ENCODE peak calls at places on chromosomes 3 and 15, in nine cellular contexts. V, R, N, X, Z, O, Y, W and L are unnamed samples.

GRCh38 chr3:184582583-184582982 is 21.0 kb downstream of the EPHB3 start:
- DNase-seq in R (no peak), X (peak), Z (no peak), N (no peak), V (peak), Y (peak), O (no peak), W (peak), L (no peak)

GRCh38 chr15:31266712-31267111 is 59.9 kb upstream of the KLF13 start:
- DNase-seq in O (no peak), V (no peak), X (no peak), N (no peak), Y (no peak), R (no peak), W (no peak), Z (no peak), L (no peak)

GRCh38 chr3:44323341-44323955 is 15.1 kb upstream of the TCAIM start:
- DNase-seq in V (peak), W (peak), R (peak), X (peak), N (peak), O (peak), Y (no peak), Z (peak), L (no peak)

GRCh38 chr15:78007965-78008886 is 69.3 kb downstream of the TBC1D2B start:
- DNase-seq in Z (no peak), Y (peak), V (peak), X (peak), O (no peak), R (no peak), W (no peak), N (no peak), L (no peak)

GRCh38 chr15:69797051-69797595 is 300.6 kb downstream of the TLE3 start:
- DNase-seq in R (no peak), Y (no peak), W (no peak), X (no peak), V (no peak), N (no peak), Z (no peak), O (no peak), L (no peak)

GRCh38 chr3:185831195-185831594 is 6.4 kb upstream of the IGF2BP2 start:
- DNase-seq in R (no peak), Z (no peak), N (no peak), V (no peak), Y (no peak), O (no peak), X (no peak), W (no peak), L (no peak)

GRCh38 chr3:60363817-60364216 is 887.4 kb downstream of the FHIT start:
- DNase-seq in V (no peak), W (no peak), R (no peak), X (no peak), N (no peak), Z (no peak), O (no peak), Y (no peak), L (no peak)

GRCh38 chr3:58059349-58060321 is 51.4 kb downstream of the FLNB start:
- DNase-seq in Z (no peak), V (no peak), O (no peak), W (no peak), X (peak), N (no peak), Y (no peak), R (no peak), L (no peak)

GRCh38 chr3:118204052-118204451 is 830.6 kb downstream of the IGSF11 start:
- DNase-seq in O (no peak), Y (no peak), R (no peak), Z (no peak), X (no peak), V (no peak), N (no peak), W (no peak), L (no peak)

GRCh38 chr3:170751894-170752283 is 118.1 kb downstream of the RPL22L1 start:
- DNase-seq in R (no peak), N (no peak), O (no peak), Z (no peak), V (no peak), W (no peak), Y (no peak), X (no peak), L (no peak)

GRCh38 chr15:52095597-52096262 is 16.8 kb downstream of the BCL2L10 start:
- DNase-seq in O (no peak), X (peak), V (peak), Y (no peak), N (no peak), R (no peak), Z (no peak), W (no peak), L (no peak)

GRCh38 chr3:158100681-158101080 is 5.5 kb downstream of the SHOX2 start:
- DNase-seq in X (no peak), Y (no peak), R (no peak), N (no peak), W (no peak), V (no peak), O (no peak), Z (no peak), L (no peak)

GRCh38 chr3:29145370-29145769 is 135.5 kb upstream of the RBMS3 start:
- DNase-seq in N (no peak), W (no peak), Y (no peak), X (no peak), Z (no peak), O (no peak), R (no peak), V (no peak), L (no peak)

GRCh38 chr15:99076109-99076508 is 28.8 kb upstream of the SYNM start:
- DNase-seq in R (no peak), Y (no peak), W (no peak), Z (no peak), O (no peak), X (no peak), N (no peak), V (no peak), L (no peak)

GRCh38 chr15:39770748-39771689 is 11.6 kb downstream of the FSIP1 start:
- DNase-seq in V (peak), W (no peak), Z (no peak), X (peak), Y (peak), O (no peak), R (no peak), N (no peak), L (no peak)

GRCh38 chr3:48301814-48302194 is 31.7 kb downstream of the SPINK8 start:
- DNase-seq in R (peak), O (no peak), Y (no peak), X (peak), W (no peak), N (no peak), V (no peak), Z (no peak), L (no peak)

GRCh38 chr3:129211772-129212171 is 28.1 kb upstream of the CNBP start:
- DNase-seq in V (peak), Y (no peak), W (no peak), Z (no peak), N (no peak), R (no peak), O (no peak), X (peak), L (no peak)

GRCh38 chr3:172522871-172523818 is at the start of gene TNFSF10:
- DNase-seq in O (peak), R (peak), Y (peak), V (no peak), W (no peak), Z (peak), X (peak), N (peak), L (no peak)

GRCh38 chr3:133295199-133295901 is 104.5 kb upstream of the BFSP2 start:
- DNase-seq in Y (no peak), Z (no peak), W (no peak), V (no peak), X (peak), N (no peak), R (no peak), O (no peak), L (no peak)